ENCODE peak calls at places on chromosomes 16 and 17, in six cellular contexts. T, D, N, B, H and C are unnamed samples.

GRCh38 chr17:6894206-6894528 is 62.6 kb upstream of the TEKT1 start:
- DNase-seq in N (no peak), H (peak; percentile 52), T (no peak), B (no peak), D (no peak), C (no peak)

GRCh38 chr17:17527534-17527933 is 31.3 kb upstream of the RASD1 start:
- DNase-seq in D (no peak), B (no peak), H (no peak), T (no peak), N (no peak), C (no peak)

GRCh38 chr17:19363114-19363438 is 553 bp upstream of the B9D1 start:
- DNase-seq in B (no peak), N (no peak), T (no peak), D (no peak), H (no peak), C (no peak)

GRCh38 chr16:87593710-87594258 is 8.5 kb upstream of the JPH3 start:
- DNase-seq in H (no peak), T (no peak), B (no peak), D (no peak), N (no peak), C (no peak)

GRCh38 chr16:87160218-87160617 is 157.0 kb downstream of the C16orf95 start:
- DNase-seq in N (no peak), H (no peak), D (no peak), B (no peak), T (no peak), C (no peak)

GRCh38 chr16:46763147-46763546 is 15.0 kb upstream of the MYLK3 start:
- DNase-seq in N (no peak), D (no peak), T (no peak), B (no peak), H (no peak), C (no peak)

GRCh38 chr17:34706029-34706428 is 126.6 kb downstream of the TMEM132E start:
- DNase-seq in B (no peak), T (no peak), N (no peak), D (no peak), H (peak; percentile 33), C (no peak)

GRCh38 chr17:76121932-76122383 is 18.4 kb upstream of the EXOC7 start:
- DNase-seq in D (no peak), H (peak; percentile 39), N (no peak), T (no peak), B (no peak), C (no peak)

GRCh38 chr17:40425741-40426140 is 8.0 kb upstream of the TOP2A start:
- DNase-seq in T (no peak), B (no peak), N (no peak), H (no peak), D (no peak), C (no peak)

GRCh38 chr16:3578121-3578520 is 918 bp upstream of the NLRC3 start:
- DNase-seq in B (no peak), D (no peak), T (no peak), H (peak; percentile 45), N (no peak), C (peak; percentile 17)

GRCh38 chr17:82242977-82243647 is 14.3 kb downstream of the SLC16A3 start:
- DNase-seq in H (no peak), B (no peak), N (peak; percentile 66), D (peak; percentile 84), T (peak; percentile 89), C (no peak)

GRCh38 chr16:71364306-71364705 is 5.8 kb downstream of the CALB2 start:
- DNase-seq in D (no peak), T (no peak), N (no peak), B (no peak), H (no peak), C (no peak)

GRCh38 chr17:39699818-39700147 is at the start of gene ERBB2:
- DNase-seq in H (no peak), D (peak; percentile 89), T (no peak), B (no peak), N (no peak), C (no peak)

GRCh38 chr17:45876539-45876938 is 17.8 kb upstream of the MAPT start:
- DNase-seq in N (no peak), B (no peak), H (no peak), D (no peak), T (no peak), C (no peak)

GRCh38 chr17:34665803-34666763 is 86.7 kb downstream of the TMEM132E start:
- DNase-seq in D (no peak), N (no peak), H (no peak), B (no peak), T (no peak), C (no peak)

GRCh38 chr17:83062011-83062817 is 17.2 kb upstream of the METRNL start:
- DNase-seq in D (peak; percentile 39), T (peak; percentile 62), B (no peak), H (peak; percentile 1), N (no peak), C (no peak)

GRCh38 chr17:8162997-8163977 is 539 bp upstream of the VAMP2 start:
- DNase-seq in D (no peak), H (peak; percentile 52), B (no peak), T (peak; percentile 79), N (no peak), C (peak; percentile 6)

GRCh38 chr17:48391460-48391859 is 38.6 kb downstream of the SKAP1 start:
- DNase-seq in N (no peak), D (no peak), T (no peak), H (no peak), B (no peak), C (no peak)

GRCh38 chr17:80880650-80880989 is 111.0 kb upstream of the CHMP6 start:
- DNase-seq in N (no peak), D (no peak), H (no peak), B (no peak), T (no peak), C (no peak)

GRCh38 chr16:19829844-19830703 is 54.6 kb downstream of the GPRC5B start:
- DNase-seq in H (no peak), N (no peak), D (no peak), B (no peak), T (no peak), C (no peak)

GRCh38 chr17:48134912-48135480 is 27.4 kb downstream of the SNX11 start:
- DNase-seq in B (no peak), T (no peak), N (no peak), H (no peak), D (no peak), C (no peak)

GRCh38 chr17:45813051-45813731 is 29.1 kb downstream of the CRHR1 start:
- DNase-seq in D (no peak), N (no peak), T (no peak), B (no peak), H (no peak), C (no peak)

GRCh38 chr17:78829477-78829876 is 11.1 kb downstream of the USP36 start:
- DNase-seq in N (no peak), H (no peak), T (no peak), D (no peak), B (no peak), C (no peak)

GRCh38 chr17:77445908-77446535 is 305.3 kb downstream of the SEC14L1 start:
- DNase-seq in B (no peak), N (no peak), H (peak; percentile 66), T (no peak), D (no peak), C (peak; percentile 48)

GRCh38 chr17:62657664-62658063 is 30.2 kb downstream of the MRC2 start:
- DNase-seq in D (no peak), N (no peak), H (no peak), B (no peak), T (no peak), C (no peak)